ENCODE peak calls at places on chromosomes 3 and 15, in five cellular contexts. K is mesendoderm, A is neuronal stem cell, I is H9, E is IMR-90. R is an unnamed sample.

GRCh38 chr3:41317718-41318117 is 118.4 kb downstream of the CTNNB1 start:
- DNase-seq in I (no peak), K (no peak), E (peak), A (no peak), R (peak)

GRCh38 chr3:194095464-194095863 is 40.5 kb upstream of the HES1 start:
- DNase-seq in K (no peak), A (no peak), I (no peak), E (no peak), R (no peak)

GRCh38 chr3:15271785-15272381 is 60.5 kb downstream of the SH3BP5 start:
- DNase-seq in A (no peak), I (no peak), K (no peak), E (no peak), R (no peak)

GRCh38 chr3:66812126-66812525 is 186.0 kb upstream of the KBTBD8 start:
- DNase-seq in I (no peak), K (no peak), A (no peak), E (peak), R (no peak)

GRCh38 chr3:197181751-197182150 is 116.7 kb downstream of the DLG1 start:
- DNase-seq in A (no peak), K (no peak), I (no peak), E (peak), R (peak)

GRCh38 chr15:71440479-71441071 is 325.3 kb downstream of the THSD4 start:
- DNase-seq in I (no peak), E (peak), A (no peak), K (peak), R (peak)

GRCh38 chr15:32774022-32774421 is 56.2 kb downstream of the GREM1 start:
- DNase-seq in E (peak), A (no peak), K (peak), I (no peak), R (peak)

GRCh38 chr3:70822777-70823176 is 510.3 kb upstream of the MDFIC2 start:
- DNase-seq in A (no peak), K (no peak), I (no peak), E (no peak), R (no peak)

GRCh38 chr3:177338697-177339219 is 141.5 kb upstream of the TBL1XR1 start:
- DNase-seq in A (no peak), K (peak), E (peak), I (no peak), R (peak)

GRCh38 chr3:57948080-57948671 is 60.0 kb upstream of the FLNB start:
- DNase-seq in K (no peak), I (no peak), E (no peak), A (no peak), R (no peak)

GRCh38 chr3:74268753-74269152 is 345.7 kb downstream of the CNTN3 start:
- DNase-seq in K (no peak), I (no peak), E (peak), A (no peak), R (no peak)

GRCh38 chr3:15280853-15281532 is 51.4 kb downstream of the SH3BP5 start:
- DNase-seq in K (no peak), A (no peak), E (no peak), I (no peak), R (no peak)

GRCh38 chr3:5278666-5279065 is 91.2 kb downstream of the EDEM1 start:
- DNase-seq in K (no peak), I (no peak), E (no peak), A (no peak), R (no peak)

GRCh38 chr3:178289544-178290160 is 246.6 kb upstream of the KCNMB2 start:
- DNase-seq in I (no peak), K (no peak), E (peak), A (no peak), R (peak)

GRCh38 chr15:28922712-28923012 is 36.9 kb downstream of the APBA2 start:
- DNase-seq in A (no peak), I (no peak), E (no peak), K (no peak), R (no peak)

GRCh38 chr3:13684854-13685253 is 135.9 kb downstream of the FBLN2 start:
- DNase-seq in E (no peak), A (no peak), I (no peak), K (no peak), R (no peak)

GRCh38 chr15:47439146-47439869 is 278.0 kb upstream of the SEMA6D start:
- DNase-seq in E (peak), A (no peak), I (no peak), K (no peak), R (peak)

GRCh38 chr3:192917508-192918274 is at the start of gene MB21D2:
- DNase-seq in E (peak), A (peak), I (peak), K (peak), R (peak)
- H4K8ac ChIP-seq in E (peak), A (no peak), I (no peak), K (no peak), R (peak)

GRCh38 chr3:31821118-31821517 is 159.9 kb downstream of the OSBPL10 start:
- DNase-seq in A (no peak), I (no peak), K (no peak), E (no peak), R (no peak)

GRCh38 chr3:31815006-31815405 is 166.1 kb downstream of the OSBPL10 start:
- DNase-seq in I (no peak), K (no peak), A (no peak), E (no peak), R (peak)

GRCh38 chr3:31819441-31819840 is 161.6 kb downstream of the OSBPL10 start:
- DNase-seq in I (no peak), A (no peak), K (no peak), E (no peak), R (no peak)

GRCh38 chr3:31815631-31816440 is 165.2 kb downstream of the OSBPL10 start:
- DNase-seq in I (no peak), A (no peak), E (no peak), K (no peak), R (no peak)

DNA sequence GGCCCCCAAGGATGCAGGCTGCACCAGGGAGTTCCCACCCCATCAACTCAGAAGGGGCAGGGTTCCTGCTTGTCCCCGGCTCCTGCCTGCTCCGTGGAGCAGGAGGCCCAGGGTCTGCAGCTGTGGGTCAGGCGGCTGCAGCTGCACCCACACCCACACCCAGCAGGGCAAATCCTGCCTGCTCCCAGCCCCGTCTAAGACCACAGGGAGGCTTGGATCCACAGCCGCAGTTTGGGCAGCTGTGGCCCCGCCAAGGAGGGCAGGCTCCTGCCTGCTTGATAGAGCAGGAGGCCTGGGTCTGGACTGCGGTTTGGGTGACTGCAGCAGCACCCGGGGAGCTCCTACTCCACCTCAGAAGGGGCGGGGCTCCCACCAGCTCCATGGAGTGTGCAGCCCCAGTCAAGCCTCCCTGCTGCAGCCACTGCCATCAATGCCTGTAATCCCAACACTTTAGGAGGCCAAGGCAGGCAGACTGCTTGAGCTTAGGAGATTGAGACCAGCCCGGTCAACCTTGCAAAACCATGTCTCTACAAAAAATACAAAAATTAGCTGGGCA is 163.6 kb downstream of the OSBPL10 start:
- DNase-seq in A (no peak), K (no peak), E (no peak), I (no peak), R (no peak)
- H4K8ac ChIP-seq in A (no peak), K (no peak), E (no peak), I (no peak), R (no peak)

GRCh38 chr3:51715231-51716058 is 8.6 kb downstream of the GRM2 start:
- DNase-seq in E (no peak), K (no peak), A (no peak), I (no peak), R (no peak)
- H4K8ac ChIP-seq in E (no peak), K (no peak), A (no peak), I (no peak), R (no peak)

DNA sequence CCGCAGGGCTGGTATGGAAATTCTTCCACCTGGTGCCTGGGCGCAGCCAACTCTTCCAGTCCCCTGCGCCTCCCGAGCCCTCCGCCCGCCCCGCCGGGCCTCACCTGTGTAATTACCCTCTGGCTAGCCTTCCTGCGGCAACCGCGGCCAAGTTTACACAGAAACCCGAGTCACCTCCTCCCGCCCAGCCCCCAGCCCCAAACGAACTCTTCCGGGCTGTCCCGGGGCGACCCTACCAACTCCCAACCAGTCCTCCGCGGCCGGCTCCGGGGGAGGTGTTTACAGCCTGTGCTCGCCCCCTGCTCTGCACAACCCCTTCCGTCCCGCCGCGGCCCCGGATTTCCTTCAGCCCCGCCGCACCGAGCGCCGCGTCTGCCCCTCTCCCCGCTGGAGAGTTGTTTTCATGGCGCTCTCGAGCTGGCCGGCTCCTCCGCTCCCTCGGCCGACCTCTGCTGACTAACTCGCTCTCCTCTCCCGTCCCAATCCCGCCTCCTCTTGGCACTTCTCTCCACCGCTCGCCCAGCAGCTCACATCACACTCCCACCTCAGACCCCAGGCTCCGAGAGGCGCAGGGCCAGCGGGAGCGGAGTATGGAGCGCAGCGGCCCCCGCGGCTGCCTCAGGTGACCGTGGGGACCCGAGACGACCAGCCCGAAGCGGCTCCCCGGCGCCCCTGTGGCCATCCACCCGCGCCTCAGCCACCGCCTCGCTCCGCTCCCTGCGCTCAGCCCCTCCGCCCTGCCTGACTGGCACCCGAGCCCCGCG is 538 bp downstream of the ATOSA start:
- DNase-seq in A (peak), E (peak), I (peak), K (peak), R (peak)
- H4K8ac ChIP-seq in A (no peak), E (peak), I (no peak), K (no peak), R (peak)

DNA sequence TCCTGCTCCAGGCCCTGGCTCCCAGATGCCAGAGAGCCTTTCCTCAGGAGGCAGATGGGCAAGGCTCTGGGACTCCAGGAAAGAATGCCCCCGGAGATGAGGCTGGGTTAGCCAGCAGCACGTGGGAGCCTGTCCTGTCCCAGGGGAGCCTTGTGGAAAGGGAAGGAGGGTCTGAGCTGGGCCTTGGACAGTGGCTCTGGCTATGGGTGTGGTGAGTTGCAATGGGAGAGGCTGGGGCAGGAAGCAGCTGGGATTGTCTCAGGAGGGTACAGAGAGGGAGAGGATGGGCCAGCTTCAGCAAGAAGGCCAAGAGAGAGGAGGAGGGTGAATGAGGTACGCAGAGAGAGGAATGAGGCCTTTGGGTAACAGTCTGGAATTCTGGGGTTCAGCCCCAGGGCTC is 17.4 kb upstream of the CACNA2D2 start:
- DNase-seq in I (no peak), E (no peak), K (no peak), A (no peak), R (no peak)
- H4K8ac ChIP-seq in I (no peak), E (no peak), K (no peak), A (no peak), R (no peak)

GRCh38 chr3:24222165-24222805 is 272.4 kb downstream of the THRB start:
- DNase-seq in I (no peak), K (no peak), A (no peak), E (no peak), R (no peak)
- H4K8ac ChIP-seq in I (no peak), K (no peak), A (no peak), E (no peak), R (no peak)

GRCh38 chr3:127544806-127545545 is 45.6 kb downstream of the TPRA1 start:
- DNase-seq in I (no peak), K (no peak), A (no peak), E (no peak), R (no peak)

GRCh38 chr3:127545711-127546457 is 44.6 kb downstream of the TPRA1 start:
- DNase-seq in K (no peak), I (no peak), A (no peak), E (no peak), R (no peak)

GRCh38 chr3:127546517-127546916 is 44.0 kb downstream of the TPRA1 start:
- DNase-seq in A (no peak), E (no peak), K (no peak), I (no peak), R (no peak)

GRCh38 chr3:127547761-127548605 is 42.5 kb downstream of the TPRA1 start:
- DNase-seq in I (peak), E (peak), K (peak), A (peak), R (peak)

DNA sequence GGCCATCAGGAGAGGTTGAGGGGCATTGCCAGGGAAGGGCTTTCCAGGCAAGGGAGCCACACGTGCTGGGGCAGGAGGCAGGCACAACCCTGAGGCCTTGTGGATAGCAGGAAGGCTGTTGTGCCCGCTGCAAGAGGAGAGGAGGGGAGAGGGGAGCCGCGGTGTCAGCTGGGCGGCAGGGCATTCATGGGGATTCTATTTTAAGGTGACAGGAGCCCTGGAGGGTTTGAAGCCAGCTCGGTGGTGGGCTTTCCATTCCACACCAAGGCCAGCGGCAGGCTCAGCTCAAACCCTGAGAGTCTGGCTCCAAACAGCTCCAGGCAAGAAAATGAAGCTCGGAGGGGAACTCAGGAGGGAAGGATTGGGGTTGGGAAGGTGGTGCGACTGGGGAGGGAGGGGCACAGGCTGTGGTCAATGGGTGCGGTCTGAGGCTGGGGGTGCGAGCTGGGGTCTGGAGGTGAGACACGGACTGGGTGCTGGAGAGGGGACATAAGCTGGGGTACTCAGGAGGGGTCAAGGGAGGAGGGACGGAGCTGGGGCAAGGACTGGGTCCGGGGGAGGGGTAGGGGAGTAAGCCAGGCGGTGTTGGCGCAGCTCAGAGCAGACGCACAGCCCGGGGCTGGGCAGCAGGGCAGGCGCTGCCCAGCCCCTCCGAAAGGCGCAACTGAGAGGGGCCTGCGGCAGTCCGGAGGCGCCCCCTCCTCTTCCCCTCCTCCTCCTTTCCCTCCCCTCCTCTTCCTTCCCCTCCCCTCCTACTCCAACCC is 43.4 kb downstream of the TPRA1 start:
- DNase-seq in A (no peak), E (no peak), K (peak), I (no peak), R (no peak)
- H4K8ac ChIP-seq in A (peak), E (peak), K (no peak), I (no peak), R (peak)

DNA sequence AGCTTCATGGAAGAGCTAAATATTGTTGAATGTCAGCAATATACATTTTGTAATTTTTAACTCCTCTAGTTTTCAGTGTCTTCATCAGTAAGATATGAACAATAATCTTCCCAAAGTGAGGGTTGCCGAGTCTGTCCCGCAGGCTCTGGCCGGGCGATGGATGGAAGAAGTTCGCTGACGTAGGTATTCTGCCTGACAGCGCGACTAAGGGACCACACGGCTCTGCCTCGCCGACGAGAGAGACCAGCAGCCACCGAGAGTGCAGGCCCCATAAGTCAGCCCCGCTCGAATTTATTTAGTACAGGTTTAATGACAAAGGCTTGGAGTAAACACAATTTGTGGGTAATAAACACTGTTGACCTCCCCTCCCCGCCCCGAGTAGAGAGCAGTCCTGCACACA is 427.4 kb upstream of the NECTIN3 start:
- DNase-seq in A (no peak), K (no peak), E (no peak), I (no peak), R (no peak)
- H4K8ac ChIP-seq in A (no peak), K (no peak), E (no peak), I (no peak), R (no peak)

GRCh38 chr15:57500256-57500655 is 91.4 kb upstream of the MYZAP start:
- DNase-seq in K (peak), E (no peak), A (no peak), I (no peak), R (no peak)

GRCh38 chr15:57503911-57504598 is 87.6 kb upstream of the MYZAP start:
- DNase-seq in E (no peak), I (no peak), K (no peak), A (no peak), R (no peak)

GRCh38 chr15:57503051-57503702 is 88.5 kb upstream of the MYZAP start:
- DNase-seq in A (no peak), I (peak), K (peak), E (no peak), R (no peak)

GRCh38 chr15:57502116-57502515 is 89.6 kb upstream of the MYZAP start:
- DNase-seq in E (no peak), K (peak), A (no peak), I (no peak), R (no peak)

DNA sequence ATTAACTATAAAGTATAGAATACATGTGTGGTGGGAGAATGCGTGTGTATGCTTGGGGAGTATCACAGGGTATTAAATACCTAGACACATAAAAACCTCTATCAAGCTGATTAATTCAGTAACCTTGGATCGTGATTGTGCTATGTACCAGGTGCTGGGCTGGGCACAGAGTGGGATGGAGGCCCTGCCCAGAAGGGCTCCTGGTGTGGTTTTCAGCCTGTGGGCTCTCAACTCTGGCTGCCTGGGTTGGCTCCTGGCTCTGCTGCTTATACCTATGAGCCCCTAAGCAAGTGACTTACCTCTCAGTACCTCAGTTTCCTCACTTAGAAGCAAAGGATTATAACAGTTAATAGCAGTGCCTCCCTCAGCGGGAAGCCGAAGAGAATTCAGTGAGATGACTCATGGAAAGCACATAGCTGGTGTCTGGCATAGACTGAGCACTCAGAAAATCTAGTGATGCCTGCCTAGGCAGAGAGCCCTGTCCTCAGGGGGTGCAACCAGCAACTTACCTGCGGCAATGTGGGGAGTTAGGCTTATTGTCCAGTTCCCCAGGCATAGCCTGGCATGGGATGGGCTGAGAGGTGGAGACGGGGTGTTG is 90.6 kb upstream of the MYZAP start:
- DNase-seq in I (no peak), E (no peak), A (no peak), K (no peak), R (no peak)
- H4K8ac ChIP-seq in I (no peak), E (no peak), A (no peak), K (no peak), R (no peak)

GRCh38 chr3:122476532-122476931 is 38.2 kb downstream of the KPNA1 start:
- DNase-seq in I (no peak), A (no peak), E (no peak), K (no peak), R (no peak)
- H4K8ac ChIP-seq in I (no peak), A (no peak), E (no peak), K (no peak), R (no peak)

R was measured in mesenchymal stem cell.